ENCODE peak calls at places on chromosome 13, in four cellular contexts. P is tibial artery, B is Karpas-422, H is pancreas. W is an unnamed sample. For H3K4me1 and H3K36me3, the result is how much of the 10 kb centered on the place peaks cover.

GRCh38 chr13:39263033-39263432 is 224.8 kb downstream of the NHLRC3 start:
- DNase-seq in P (no peak), B (peak), H (no peak), W (peak)

GRCh38 chr13:52851153-52851962 is 2.9 kb upstream of the PCDH8 start:
- DNase-seq in P (no peak), B (no peak), H (peak), W (peak)

GRCh38 chr13:66689628-66690027 is 540.5 kb downstream of the PCDH9 start:
- DNase-seq in P (no peak), B (peak), H (no peak), W (no peak)

GRCh38 chr13:49444517-49445395 is 682 bp downstream of the SETDB2 start:
- DNase-seq in P (no peak), B (peak), H (no peak), W (peak)

GRCh38 chr13:41915096-41915495 is 45.8 kb downstream of the VWA8 start:
- DNase-seq in P (no peak), B (no peak), H (no peak), W (no peak)

GRCh38 chr13:37914781-37915391 is 45.3 kb upstream of the TRPC4 start:
- DNase-seq in P (no peak), B (no peak), H (no peak), W (no peak)

GRCh38 chr13:49210669-49211068 is 9.5 kb upstream of the MLNR start:
- DNase-seq in P (no peak), B (no peak), H (no peak), W (no peak)

GRCh38 chr13:44300895-44301638 is 72.6 kb upstream of the SERP2 start:
- DNase-seq in P (peak), B (no peak), H (no peak), W (peak)

GRCh38 chr13:44872751-44873150 is 116.5 kb downstream of the NUFIP1 start:
- DNase-seq in P (no peak), B (no peak), H (no peak), W (no peak)

GRCh38 chr13:102724923-102725322 is 30.1 kb upstream of the METTL21C start:
- DNase-seq in P (no peak), B (peak), H (no peak), W (peak)

GRCh38 chr13:77891041-77891440 is 27.6 kb downstream of the EDNRB start:
- DNase-seq in P (no peak), B (no peak), H (no peak), W (no peak)

GRCh38 chr13:113094410-113094800 is 11.2 kb upstream of the F7 start:
- DNase-seq in P (no peak), B (no peak), H (peak), W (no peak)

GRCh38 chr13:62933809-62934208 is 1518.2 kb upstream of the PCDH20 start:
- DNase-seq in P (no peak), B (no peak), H (no peak), W (no peak)

GRCh38 chr13:57629391-57629804 is 2.1 kb upstream of the PCDH17 start:
- DNase-seq in P (peak), B (no peak), H (peak), W (peak)

GRCh38 chr13:77298403-77298802 is 28.5 kb downstream of the MYCBP2 start:
- DNase-seq in P (no peak), B (peak), H (no peak), W (no peak)

GRCh38 chr13:109140054-109140776 is 510.8 kb downstream of the MYO16 start:
- DNase-seq in P (no peak), B (no peak), H (peak), W (no peak)

GRCh38 chr13:41788552-41788951 is 172.4 kb downstream of the VWA8 start:
- DNase-seq in P (no peak), B (no peak), H (no peak), W (no peak)

GRCh38 chr13:45623516-45624090 is 8.1 kb upstream of the ERICH6B start:
- DNase-seq in P (no peak), B (peak), H (no peak), W (no peak)

GRCh38 chr13:87792878-87793277 is 121.7 kb downstream of the SLITRK5 start:
- DNase-seq in P (no peak), B (no peak), H (peak), W (no peak)

GRCh38 chr13:53562419-53562818 is 533.8 kb downstream of the OLFM4 start:
- DNase-seq in P (no peak), B (no peak), H (no peak), W (no peak)

GRCh38 chr13:40668335-40668734 is 1.9 kb upstream of the FOXO1 start:
- DNase-seq in P (peak), B (peak), H (no peak), W (no peak)

GRCh38 chr13:93517658-93518057 is 291.1 kb downstream of the GPC6 start:
- DNase-seq in P (no peak), B (no peak), H (no peak), W (no peak)
- H3K4me1 ChIP-seq in P (under half), B (under half), H (under half), W (under half)

DNA sequence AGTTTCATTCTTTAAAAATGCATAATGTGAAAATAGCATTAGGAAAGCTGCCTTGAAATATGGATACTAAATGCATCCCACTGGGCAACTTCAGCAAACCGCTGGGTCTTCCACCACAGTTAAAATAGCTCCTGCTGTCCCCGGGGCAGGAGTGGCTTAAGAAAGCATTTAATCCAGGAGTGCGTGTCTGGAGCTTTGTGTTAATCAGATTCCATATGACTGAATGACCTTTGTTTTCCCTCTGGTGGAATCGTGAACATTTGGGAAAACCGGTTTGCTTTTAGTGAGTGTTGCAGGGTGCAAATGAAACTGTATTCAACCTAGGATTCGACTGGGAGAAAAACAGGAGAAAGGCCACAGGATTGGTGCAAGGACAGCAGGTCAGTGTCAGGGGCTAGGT is 237.6 kb upstream of the MAB21L1 start:
- DNase-seq in P (no peak), B (no peak), H (no peak), W (no peak)
- H3K27ac ChIP-seq in P (no peak), B (no peak), H (no peak), W (no peak)

DNA sequence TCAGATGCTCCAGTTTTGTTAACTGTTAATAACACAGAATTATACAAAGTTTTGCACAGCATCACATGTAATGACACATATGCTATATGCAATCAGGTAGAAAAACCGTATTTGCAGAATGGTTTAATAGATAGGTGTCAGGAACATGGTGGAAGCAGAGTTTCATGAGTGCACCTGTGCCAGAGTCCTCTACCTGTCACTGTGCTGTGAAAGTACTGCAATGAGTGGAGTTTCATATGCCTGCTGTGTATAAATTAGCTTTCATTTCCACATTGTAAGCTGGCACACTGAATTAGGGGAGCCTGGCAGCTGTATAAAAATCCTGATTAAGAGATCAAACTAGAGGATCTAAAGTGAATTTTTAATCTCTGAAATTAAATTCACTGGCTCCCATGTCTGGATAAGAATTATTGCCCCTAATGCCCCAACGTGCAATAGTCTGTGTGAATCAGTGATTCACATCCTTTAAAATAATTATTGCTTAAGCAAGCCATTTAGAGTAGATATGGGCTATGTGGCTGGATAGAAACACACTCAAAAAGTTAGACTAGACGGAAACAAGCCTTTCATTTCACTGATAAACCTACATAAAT is 8.5 kb upstream of the EEF1AKMT1 start:
- DNase-seq in P (no peak), B (no peak), H (no peak), W (no peak)
- H3K36me3 ChIP-seq in P (under half), B (under half), H (under half), W (under half)

GRCh38 chr13:51425410-51426042 is 27.3 kb downstream of the INTS6 start:
- DNase-seq in P (no peak), B (no peak), H (no peak), W (no peak)
- H3K4me1 ChIP-seq in P (under half), B (half or more), H (under half), W (under half)

DNA sequence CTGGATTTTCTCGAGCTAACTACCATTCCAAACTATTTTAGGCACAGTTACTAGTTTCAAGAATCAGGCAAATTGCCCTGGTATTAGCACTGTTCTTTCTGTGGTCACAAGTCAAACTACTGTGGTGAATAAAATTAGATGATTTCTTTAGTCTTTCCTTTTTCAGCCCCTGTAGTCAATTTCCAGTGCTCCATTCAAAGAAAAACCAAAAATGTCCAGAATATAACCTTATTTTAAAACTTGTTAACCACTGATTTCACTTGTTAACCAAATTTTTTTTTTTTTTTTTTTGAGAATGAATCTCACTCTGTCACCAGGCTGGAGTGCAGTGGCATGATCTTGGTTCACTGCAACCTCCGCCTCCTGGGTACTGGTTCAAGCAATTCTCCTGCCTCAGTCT is 50.6 kb upstream of the USPL1 start:
- DNase-seq in P (no peak), B (peak), H (no peak), W (no peak)
- H3K27ac ChIP-seq in P (no peak), B (no peak), H (no peak), W (no peak)

GRCh38 chr13:32254416-32254815 is 60.7 kb downstream of the ZAR1L start:
- DNase-seq in P (no peak), B (no peak), H (no peak), W (no peak)
- H3K36me3 ChIP-seq in P (under half), B (under half), H (under half), W (under half)

DNA sequence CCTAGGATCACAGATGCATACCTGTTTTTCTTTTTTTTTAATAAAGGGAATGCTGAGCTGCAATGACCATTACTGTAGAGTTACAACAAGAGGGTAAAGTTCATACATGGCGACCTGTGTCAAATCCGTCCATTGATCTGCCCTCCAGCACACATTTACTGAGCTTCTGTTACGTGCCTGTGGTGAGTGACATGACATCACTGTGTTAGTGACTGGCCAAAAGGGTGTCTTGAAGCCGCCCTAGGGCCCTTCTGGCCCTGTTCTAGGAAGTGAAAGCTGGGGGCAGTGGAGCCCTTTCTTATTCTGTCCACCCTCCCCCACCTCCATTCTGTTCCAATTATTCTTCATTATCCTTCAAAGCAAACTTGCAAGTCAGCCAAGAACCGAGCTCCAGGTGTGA is 66.3 kb downstream of the ZIC5 start:
- DNase-seq in P (no peak), B (peak), H (no peak), W (no peak)
- H3K4me1 ChIP-seq in P (under half), B (half or more), H (under half), W (under half)

GRCh38 chr13:74024314-74024713 is 109.9 kb downstream of the KLF12 start:
- DNase-seq in P (no peak), B (no peak), H (no peak), W (no peak)

GRCh38 chr13:74025369-74025768 is 108.8 kb downstream of the KLF12 start:
- DNase-seq in P (no peak), B (no peak), H (no peak), W (no peak)

GRCh38 chr13:74026753-74027152 is 107.5 kb downstream of the KLF12 start:
- DNase-seq in P (no peak), B (peak), H (no peak), W (no peak)

GRCh38 chr13:74027161-74027779 is 106.9 kb downstream of the KLF12 start:
- DNase-seq in P (no peak), B (peak), H (no peak), W (no peak)

DNA sequence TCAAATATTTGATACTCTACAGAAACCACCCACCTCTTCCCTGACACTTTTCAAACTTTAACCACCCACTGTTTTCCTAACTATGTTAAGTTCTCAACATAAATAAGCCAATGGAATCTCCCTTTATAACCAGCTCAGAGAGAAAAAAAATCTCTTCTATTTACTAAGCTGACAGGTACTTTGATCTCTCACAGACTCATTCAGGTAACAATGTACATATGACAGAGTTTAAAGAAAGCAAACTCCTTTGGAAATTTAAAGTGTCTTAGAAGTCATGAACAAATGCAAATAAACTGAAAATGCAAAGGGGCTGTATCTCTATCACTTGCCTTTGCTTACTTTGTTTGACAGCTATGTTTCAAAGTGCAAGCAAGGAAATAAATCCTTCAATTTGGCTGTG is 109.3 kb downstream of the KLF12 start:
- DNase-seq in P (no peak), B (no peak), H (no peak), W (no peak)
- H3K27ac ChIP-seq in P (no peak), B (no peak), H (no peak), W (no peak)

DNA sequence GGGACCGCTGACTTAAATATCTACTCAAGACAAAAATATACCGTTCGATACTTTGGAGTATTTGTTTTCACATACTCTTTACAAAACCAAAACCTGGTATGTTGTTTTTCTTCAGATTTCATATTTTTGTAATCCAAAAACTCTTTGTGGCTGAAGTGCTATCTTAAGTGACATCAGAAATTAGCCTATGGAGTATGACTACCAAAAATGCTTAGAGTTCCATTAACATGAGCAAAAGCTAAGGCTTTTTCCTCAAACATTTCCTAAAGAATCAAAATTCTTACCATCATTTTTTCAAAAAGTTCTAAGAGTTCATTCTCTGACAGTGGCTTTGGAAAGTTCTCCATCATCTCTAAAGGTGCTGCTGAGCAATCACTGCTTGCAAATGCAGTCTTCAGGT is 52.0 kb downstream of the DIAPH3 start:
- DNase-seq in P (no peak), B (no peak), H (no peak), W (no peak)
- H3K36me3 ChIP-seq in P (under half), B (under half), H (under half), W (under half)

DNA sequence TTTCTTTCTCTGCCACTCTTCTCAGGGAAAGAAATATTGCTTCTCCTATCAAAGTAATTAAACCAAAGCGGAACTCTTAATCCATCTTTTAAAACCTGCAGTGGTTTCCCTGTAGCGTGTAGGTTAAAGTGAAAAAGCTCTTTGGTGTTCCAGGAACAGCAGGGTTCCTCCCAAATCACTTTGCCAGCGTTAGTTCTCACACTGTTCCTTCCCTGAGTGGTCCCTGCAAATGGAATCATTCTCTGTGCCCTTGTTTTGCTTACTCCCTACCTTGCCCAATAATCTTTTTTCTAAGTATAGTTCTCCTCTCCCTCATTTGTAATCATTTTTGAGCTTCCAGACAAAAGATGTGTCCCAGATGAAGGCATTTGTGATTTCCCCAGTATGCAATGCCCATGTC is 207.5 kb downstream of the HS6ST3 start:
- DNase-seq in P (no peak), B (no peak), H (no peak), W (no peak)
- H3K4me1 ChIP-seq in P (under half), B (under half), H (under half), W (under half)

W was measured in thyroid gland.